ENCODE peak calls at places on chromosomes 1 and 21, in nine cellular contexts. W is adipocyte; C is bronchial epithelial cell; Y is HAP-1; R is right lobe of liver; F is cardiac fibroblast; I is CD4-positive, alpha-beta memory T cell; X is thyroid gland; A is upper lobe of right lung. B is an unnamed sample.
A peak's percentile ranks its signal among the peaks of the same experiment; 100 is the strongest.

GRCh38 chr1:920008-920407 is 3.7 kb upstream of the SAMD11 start:
- DNase-seq in W (no peak), C (no peak), Y (no peak), R (no peak), F (no peak), I (no peak), X (no peak), A (peak; percentile 84), B (no peak)

GRCh38 chr1:59947047-59947938 is 20.7 kb upstream of the CYP2J2 start:
- DNase-seq in W (peak; percentile 86), C (peak; percentile 56), Y (peak; percentile 61), R (peak; percentile 57), F (peak; percentile 80), I (peak; percentile 26), X (peak; percentile 52), A (no peak), B (peak; percentile 59)

GRCh38 chr1:187096689-187097088 is 267.9 kb downstream of the PLA2G4A start:
- DNase-seq in W (peak; percentile 17), C (no peak), Y (no peak), R (no peak), F (no peak), I (no peak), X (no peak), A (no peak), B (no peak)

GRCh38 chr21:25963186-25963585 is 207.4 kb downstream of the APP start:
- DNase-seq in W (no peak), C (peak; percentile 84), Y (no peak), R (no peak), F (peak; percentile 58), I (no peak), X (no peak), A (no peak), B (no peak)

GRCh38 chr1:38097256-38097655 is 50.7 kb upstream of the POU3F1 start:
- DNase-seq in W (no peak), C (no peak), Y (peak; percentile 36), R (no peak), F (no peak), I (no peak), X (no peak), A (no peak), B (no peak)

GRCh38 chr21:46126321-46127238 is 28.7 kb downstream of the COL6A2 start:
- DNase-seq in W (no peak), C (no peak), Y (no peak), R (peak; percentile 72), F (no peak), I (no peak), X (no peak), A (peak; percentile 55), B (no peak)

GRCh38 chr1:52876843-52877242 is 34.3 kb downstream of the ZYG11A start:
- DNase-seq in W (no peak), C (no peak), Y (no peak), R (no peak), F (no peak), I (no peak), X (peak; percentile 69), A (no peak), B (no peak)

GRCh38 chr1:156004843-156005593 is 15.7 kb downstream of the SSR2 start:
- DNase-seq in W (no peak), C (no peak), Y (no peak), R (no peak), F (no peak), I (peak; percentile 47), X (no peak), A (no peak), B (peak; percentile 90)

GRCh38 chr1:113677250-113678158 is 81.8 kb downstream of the PHTF1 start:
- DNase-seq in W (peak; percentile 79), C (peak; percentile 62), Y (peak; percentile 18), R (peak; percentile 72), F (peak; percentile 78), I (peak; percentile 29), X (peak; percentile 74), A (no peak), B (peak; percentile 50)

GRCh38 chr1:55310517-55310927 is 95.4 kb upstream of the USP24 start:
- DNase-seq in W (peak; percentile 87), C (peak; percentile 97), Y (no peak), R (no peak), F (peak; percentile 96), I (no peak), X (no peak), A (no peak), B (no peak)

GRCh38 chr1:12528021-12528852 is 89.8 kb downstream of the DHRS3 start:
- DNase-seq in W (peak; percentile 87), C (peak; percentile 44), Y (no peak), R (peak; percentile 90), F (peak; percentile 76), I (no peak), X (peak; percentile 96), A (peak; percentile 92), B (no peak)

GRCh38 chr1:11188381-11188780 is 774 bp upstream of the ANGPTL7 start:
- DNase-seq in W (peak; percentile 36), C (no peak), Y (no peak), R (no peak), F (peak; percentile 27), I (no peak), X (no peak), A (no peak), B (no peak)

GRCh38 chr1:150613061-150613920 is 16.1 kb downstream of the ENSA start:
- DNase-seq in W (peak; percentile 86), C (peak; percentile 97), Y (no peak), R (peak; percentile 61), F (peak; percentile 95), I (peak; percentile 46), X (no peak), A (no peak), B (no peak)

GRCh38 chr1:118989006-118989736 is 1.0 kb upstream of the TBX15 start:
- DNase-seq in W (no peak), C (no peak), Y (no peak), R (no peak), F (no peak), I (no peak), X (no peak), A (no peak), B (no peak)

GRCh38 chr1:45752441-45753052 is 2.1 kb upstream of the IPP start:
- DNase-seq in W (peak; percentile 82), C (peak; percentile 56), Y (no peak), R (no peak), F (peak; percentile 15), I (no peak), X (no peak), A (no peak), B (no peak)

GRCh38 chr21:41170442-41170841 is 2.5 kb downstream of the BACE2 start:
- DNase-seq in W (peak; percentile 34), C (peak; percentile 48), Y (no peak), R (no peak), F (peak; percentile 51), I (no peak), X (peak; percentile 59), A (no peak), B (peak; percentile 30)

GRCh38 chr1:195530961-195531360 is 1077.3 kb downstream of the KCNT2 start:
- DNase-seq in W (peak; percentile 38), C (no peak), Y (no peak), R (no peak), F (no peak), I (no peak), X (no peak), A (no peak), B (no peak)

GRCh38 chr1:205449254-205449749 is 6.5 kb downstream of the BLACAT1 start:
- DNase-seq in W (no peak), C (no peak), Y (no peak), R (no peak), F (no peak), I (no peak), X (no peak), A (no peak), B (no peak)
- H3K4me3 ChIP-seq in W (no peak overlapping the region), C (peak overlapping the region; percentile 54), Y (no peak overlapping the region), R (no peak overlapping the region), F (no peak overlapping the region), I (no peak overlapping the region), X (peak overlapping the region; percentile 35), A (peak overlapping the region; percentile 36), B (no peak overlapping the region)

GRCh38 chr1:244599937-244600350 is 53.0 kb upstream of the DESI2 start:
- DNase-seq in W (peak; percentile 93), C (peak; percentile 98), Y (no peak), R (no peak), F (peak; percentile 94), I (peak; percentile 28), X (no peak), A (no peak), B (no peak)
- H3K4me3 ChIP-seq in W (peak overlapping the region; percentile 63), C (no peak overlapping the region), Y (no peak overlapping the region), R (no peak overlapping the region), F (peak overlapping the region; percentile 48), I (no peak overlapping the region), X (no peak overlapping the region), A (no peak overlapping the region), B (no peak overlapping the region)

GRCh38 chr1:147077936-147078605 is 94.2 kb downstream of the PRKAB2 start:
- DNase-seq in W (no peak), C (no peak), Y (no peak), R (no peak), F (no peak), I (no peak), X (no peak), A (no peak), B (no peak)

GRCh38 chr1:147080671-147081394 is 91.4 kb downstream of the PRKAB2 start:
- DNase-seq in W (no peak), C (no peak), Y (no peak), R (no peak), F (no peak), I (no peak), X (no peak), A (no peak), B (no peak)

GRCh38 chr1:147080013-147080661 is 92.1 kb downstream of the PRKAB2 start:
- DNase-seq in W (peak; percentile 10), C (no peak), Y (no peak), R (no peak), F (no peak), I (no peak), X (no peak), A (peak; percentile 65), B (no peak)

GRCh38 chr1:147078606-147079399 is 93.5 kb downstream of the PRKAB2 start:
- DNase-seq in W (no peak), C (no peak), Y (no peak), R (no peak), F (no peak), I (no peak), X (no peak), A (no peak), B (no peak)

DNA sequence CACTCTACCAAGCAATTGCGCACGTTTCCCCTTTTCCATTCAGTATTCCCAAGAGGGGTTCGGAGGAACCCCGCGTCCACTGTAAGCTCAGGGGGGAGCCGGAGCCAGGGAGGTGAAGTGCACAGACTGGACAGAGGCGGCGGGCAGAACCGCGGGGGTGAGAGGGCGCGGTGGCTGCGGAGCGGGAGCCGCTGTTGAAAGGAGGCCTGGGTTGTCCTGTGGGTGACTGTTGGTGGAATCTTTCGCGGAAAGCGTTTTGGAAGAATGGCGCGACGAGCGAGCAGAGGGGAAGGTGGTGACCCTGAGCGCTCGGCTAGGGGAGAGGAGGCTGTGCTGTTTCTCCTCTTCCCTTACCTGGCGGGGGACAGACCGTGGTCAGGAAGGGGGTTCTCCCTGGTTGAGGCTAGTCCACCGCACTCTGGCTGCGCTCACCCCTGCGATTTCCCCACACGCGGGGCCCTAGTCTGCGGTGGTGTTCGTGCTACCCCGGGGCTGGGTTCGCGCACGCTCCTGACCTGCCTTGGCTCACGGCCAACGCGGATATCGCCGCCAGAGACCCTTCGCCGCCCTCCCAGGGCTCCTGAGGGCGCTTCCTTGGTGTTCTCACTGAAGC is 92.8 kb downstream of the PRKAB2 start:
- DNase-seq in W (no peak), C (no peak), Y (no peak), R (no peak), F (no peak), I (no peak), X (no peak), A (no peak), B (no peak)
- H3K4me3 ChIP-seq in W (no peak overlapping the region), C (no peak overlapping the region), Y (no peak overlapping the region), R (no peak overlapping the region), F (no peak overlapping the region), I (no peak overlapping the region), X (no peak overlapping the region), A (no peak overlapping the region), B (no peak overlapping the region)

GRCh38 chr1:153626477-153626928 is 802 bp downstream of the S100A13 start:
- DNase-seq in W (no peak), C (no peak), Y (no peak), R (peak; percentile 13), F (no peak), I (no peak), X (no peak), A (no peak), B (no peak)
- H3K4me3 ChIP-seq in W (peak overlapping the region; percentile 86), C (peak overlapping the region; percentile 50), Y (peak overlapping the region; percentile 34), R (peak overlapping the region; percentile 29), F (peak overlapping the region; percentile 69), I (no peak overlapping the region), X (peak overlapping the region; percentile 2), A (peak overlapping the region; percentile 62), B (no peak overlapping the region)